ENCODE peak calls at places on chromosome 2, in seven cellular contexts. E is body of pancreas; I is fibroblast of lung; J is ELR; S is stimulated activated naive CD4-positive, alpha-beta T cell; O is kidney; M is MCF 10A. Q is an unnamed sample.

GRCh38 chr2:106708189-106708588 is 177.8 kb downstream of the ST6GAL2 start:
- DNase-seq in I (no peak), J (no peak), O (no peak), S (no peak), E (no peak), M (no peak), Q (no peak)

GRCh38 chr2:138267161-138267901 is 234.2 kb upstream of the SPOPL start:
- DNase-seq in E (no peak), J (peak; percentile 88), I (peak; percentile 86), S (no peak), O (no peak), M (peak; percentile 47), Q (peak; percentile 65)

GRCh38 chr2:73986085-73986680 is 1.5 kb downstream of the TET3 start:
- DNase-seq in S (peak; percentile 64), J (no peak), O (no peak), I (no peak), E (no peak), M (no peak), Q (no peak)

GRCh38 chr2:153595939-153596338 is 117.4 kb upstream of the RPRM start:
- DNase-seq in O (no peak), M (peak; percentile 61), I (no peak), J (no peak), E (no peak), S (no peak), Q (no peak)

GRCh38 chr2:26039603-26040367 is 5.9 kb downstream of the RAB10 start:
- DNase-seq in M (no peak), S (no peak), J (no peak), O (no peak), I (no peak), E (no peak), Q (peak; percentile 73)

GRCh38 chr2:239855863-239856587 is 169.1 kb downstream of the NDUFA10 start:
- DNase-seq in M (no peak), E (no peak), I (no peak), O (no peak), J (no peak), S (no peak), Q (no peak)

GRCh38 chr2:3470166-3470651 is 49.1 kb downstream of the ADI1 start:
- DNase-seq in M (peak; percentile 82), S (no peak), J (peak; percentile 81), E (peak; percentile 53), I (peak; percentile 98), O (peak; percentile 85), Q (peak; percentile 97)

GRCh38 chr2:236748385-236748784 is 178.8 kb downstream of the ACKR3 start:
- DNase-seq in J (no peak), E (peak; percentile 59), O (peak; percentile 71), M (peak; percentile 66), S (no peak), I (peak; percentile 25), Q (no peak)

GRCh38 chr2:233300401-233300800 is 7.2 kb upstream of the SAG start:
- DNase-seq in O (no peak), J (no peak), I (peak; percentile 58), M (no peak), E (no peak), S (no peak), Q (no peak)

GRCh38 chr2:148927010-148927409 is 52.0 kb downstream of the KIF5C start:
- DNase-seq in I (no peak), E (no peak), O (no peak), S (peak; percentile 64), J (no peak), M (no peak), Q (no peak)

GRCh38 chr2:16189851-16190160 is 249.5 kb downstream of the MYCN start:
- DNase-seq in I (no peak), O (no peak), M (no peak), J (no peak), S (no peak), E (no peak), Q (no peak)

GRCh38 chr2:70525032-70525431 is 28.6 kb downstream of the TGFA start:
- DNase-seq in M (peak; percentile 90), E (no peak), S (no peak), J (peak; percentile 33), I (no peak), O (no peak), Q (peak; percentile 78)

GRCh38 chr2:216108310-216108966 is 710 bp upstream of the XRCC5 start:
- DNase-seq in S (peak; percentile 44), J (peak; percentile 36), O (no peak), M (no peak), E (no peak), I (no peak), Q (peak; percentile 55)